ENCODE peak calls at places on chromosomes 5 and 9, in five cellular contexts. I is PC-3, K is heart right ventricle, B is A549, S is colonic mucosa. R is an unnamed sample. For H3K4me1, the result is how much of the 10 kb centered on the place peaks cover.

GRCh38 chr9:33795281-33795680 is at the start of gene PRSS3:
- DNase-seq in I (no peak), B (no peak), S (no peak), K (no peak), R (no peak)

GRCh38 chr5:98543490-98543889 is 230.0 kb upstream of the RGMB start:
- DNase-seq in K (no peak), B (no peak), S (no peak), I (no peak), R (no peak)

GRCh38 chr9:75482566-75482965 is 394.3 kb downstream of the OSTF1 start:
- DNase-seq in K (no peak), S (no peak), B (no peak), I (no peak), R (no peak)

GRCh38 chr5:142507528-142507927 is 178.4 kb downstream of the FGF1 start:
- DNase-seq in I (no peak), K (no peak), S (no peak), B (no peak), R (no peak)

GRCh38 chr5:158660726-158661125 is 439.0 kb downstream of the EBF1 start:
- DNase-seq in S (no peak), I (no peak), K (no peak), B (no peak), R (no peak)

GRCh38 chr9:14563902-14564578 is 129.2 kb downstream of the ZDHHC21 start:
- DNase-seq in I (no peak), K (no peak), B (no peak), S (no peak), R (no peak)

GRCh38 chr9:127336708-127337352 is 60.1 kb upstream of the SLC2A8 start:
- DNase-seq in S (peak), K (peak), I (peak), B (peak), R (no peak)

GRCh38 chr9:134316444-134317160 is 9.7 kb upstream of the RXRA start:
- DNase-seq in S (no peak), I (no peak), K (no peak), B (no peak), R (peak)

GRCh38 chr9:77977210-77977611 is 54.4 kb downstream of the GNAQ start:
- DNase-seq in K (peak), S (peak), I (no peak), B (peak), R (peak)

GRCh38 chr5:17991775-17992174 is 357.5 kb downstream of the TAF11L14 start:
- DNase-seq in I (no peak), S (no peak), K (no peak), B (no peak), R (no peak)

GRCh38 chr5:157592594-157592993 is 17.0 kb upstream of the ADAM19 start:
- DNase-seq in I (no peak), B (no peak), K (no peak), S (no peak), R (no peak)
- H3K4me3 ChIP-seq in I (no peak), B (no peak), K (no peak), S (no peak), R (no peak)

DNA sequence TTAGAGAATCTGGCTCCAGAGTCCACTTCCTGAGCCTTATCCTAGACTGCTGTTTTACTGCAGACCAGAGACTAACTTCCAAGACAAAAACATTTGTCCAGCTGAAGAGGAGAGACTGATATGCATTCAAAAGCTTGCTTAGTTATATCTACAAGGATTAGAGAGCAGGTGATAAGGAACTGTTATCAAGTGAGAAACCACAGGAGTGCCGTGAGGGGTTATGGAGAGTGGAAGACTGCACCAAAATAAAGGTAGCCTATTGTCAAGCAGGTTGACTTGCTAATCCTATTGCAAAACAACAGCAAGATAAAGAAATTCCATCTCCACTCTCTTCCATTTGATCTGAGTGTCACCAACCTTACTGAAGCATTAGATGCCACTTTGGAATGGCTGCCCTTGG is 139.1 kb downstream of the SCAMP1 start:
- DNase-seq in K (no peak), S (no peak), I (no peak), B (no peak), R (no peak)
- H3K4me1 ChIP-seq in K (half or more), S (under half), I (under half), B (under half), R (under half)

GRCh38 chr5:10233505-10233904 is 16.2 kb downstream of the ATPSCKMT start:
- DNase-seq in I (peak), S (no peak), B (peak), K (no peak), R (peak)
- TF ChIP-seq CTCF in I (peak), S (no peak), B (peak), K (no peak), R (no peak)

DNA sequence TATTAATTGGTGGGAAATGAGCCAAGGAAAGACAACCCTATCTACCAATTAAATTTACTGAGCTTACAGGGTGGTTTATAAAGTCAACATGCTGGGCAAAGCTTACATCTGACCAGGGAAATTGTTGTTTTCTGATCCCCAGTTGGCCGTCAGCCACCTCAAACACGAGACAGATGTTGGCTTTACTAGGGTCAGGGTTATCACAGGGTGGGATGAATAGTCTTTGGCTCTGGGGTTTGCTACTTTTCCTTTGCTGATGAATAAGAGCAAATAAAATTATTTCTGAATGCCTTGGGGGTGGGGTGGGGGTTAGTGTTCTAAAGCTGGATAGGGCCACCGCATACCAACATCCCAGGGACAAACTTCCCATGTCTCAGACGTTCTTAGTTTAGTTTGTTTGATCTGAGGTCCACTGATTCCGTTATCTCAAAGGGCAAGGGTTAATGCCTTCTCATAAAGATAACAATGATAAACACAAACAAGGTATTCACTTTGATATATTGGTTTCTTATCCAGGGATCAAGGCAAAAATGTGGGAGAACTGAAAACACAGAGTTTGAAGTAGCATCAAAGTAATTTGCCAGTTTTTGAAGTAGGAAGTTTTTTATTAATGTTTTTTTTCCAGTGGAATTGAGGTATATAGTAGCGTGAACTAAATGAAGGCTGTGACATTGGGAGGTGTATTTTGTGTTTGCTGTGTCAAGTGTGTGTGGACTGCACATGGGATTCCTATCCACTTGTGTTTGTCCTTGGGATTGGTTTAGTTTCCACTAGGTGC is 109.1 kb upstream of the RPS23 start:
- DNase-seq in B (peak), K (no peak), S (no peak), I (peak), R (no peak)
- H3K4me3 ChIP-seq in B (no peak), K (no peak), S (no peak), I (no peak), R (no peak)

GRCh38 chr9:137198748-137199276 is 1.7 kb downstream of the TPRN start:
- DNase-seq in S (peak), I (no peak), B (no peak), K (no peak), R (no peak)

GRCh38 chr9:137199411-137200121 is 975 bp downstream of the TPRN start:
- DNase-seq in S (no peak), I (no peak), B (no peak), K (no peak), R (no peak)

GRCh38 chr9:137200311-137201204 is at the start of gene TPRN:
- DNase-seq in B (peak), S (peak), I (peak), K (peak), R (peak)

GRCh38 chr9:137195525-137196220 is 4.9 kb downstream of the TPRN start:
- DNase-seq in B (no peak), I (peak), S (peak), K (no peak), R (peak)

GRCh38 chr9:137198051-137198747 is 2.3 kb downstream of the TPRN start:
- DNase-seq in I (peak), K (no peak), B (no peak), S (peak), R (peak)
- H3K4me1 ChIP-seq in I (under half), K (half or more), B (under half), S (under half), R (half or more)

GRCh38 chr5:163913548-163913947 is 408.1 kb downstream of the MAT2B start:
- DNase-seq in S (no peak), K (no peak), I (no peak), B (peak), R (no peak)
- TF ChIP-seq CTCF in S (no peak), K (no peak), I (peak), B (no peak), R (no peak)

GRCh38 chr9:136762221-136762691 is 2.1 kb downstream of the LCN15 start:
- DNase-seq in K (no peak), S (no peak), I (no peak), B (no peak), R (no peak)
- H3K4me3 ChIP-seq in K (no peak), S (no peak), I (no peak), B (no peak), R (no peak)

GRCh38 chr5:11897831-11898230 is 6.4 kb downstream of the CTNND2 start:
- DNase-seq in I (no peak), K (no peak), B (no peak), S (no peak), R (no peak)
- H3K4me1 ChIP-seq in I (under half), K (under half), B (under half), S (under half), R (under half)

GRCh38 chr5:149951138-149951749 is 6.7 kb upstream of the PDE6A start:
- DNase-seq in K (no peak), I (no peak), S (no peak), B (peak), R (no peak)
- TF ChIP-seq CTCF in K (no peak), I (peak), S (no peak), B (no peak), R (no peak)

R was measured in mucosa of descending colon.